ENCODE peak calls at places on chromosomes 5 and 9, in nine cellular contexts. T is left ventricle myocardium inferior, S is psoas muscle, O is endodermal cell, W is mesendoderm, Q is SJSA1, B is adrenal gland, A is gastrocnemius medialis, Y is aorta. V is an unnamed sample. For H3K4me1, the result is how much of the 10 kb centered on the place peaks cover.

GRCh38 chr5:114411380-114411931 is 49.6 kb downstream of the KCNN2 start:
- DNase-seq in W (no peak), Q (no peak), A (no peak), T (no peak), O (no peak), S (no peak), Y (no peak), B (no peak), V (no peak)

GRCh38 chr9:114174876-114175771 is 19.8 kb downstream of the COL27A1 start:
- DNase-seq in B (no peak), A (peak), S (no peak), T (no peak), Q (peak), Y (peak), W (no peak), O (no peak), V (peak)

GRCh38 chr5:14831006-14831338 is 40.6 kb downstream of the ANKH start:
- DNase-seq in A (no peak), T (no peak), Y (no peak), Q (no peak), B (no peak), O (no peak), S (no peak), W (no peak), V (no peak)

GRCh38 chr5:68114641-68115040 is 100.9 kb upstream of the PIK3R1 start:
- DNase-seq in Q (peak), Y (no peak), T (no peak), S (no peak), B (no peak), W (no peak), O (no peak), A (no peak), V (no peak)

GRCh38 chr5:91104062-91104448 is 279.1 kb downstream of the ARRDC3 start:
- DNase-seq in A (no peak), B (no peak), O (no peak), S (no peak), Q (no peak), W (no peak), T (no peak), Y (no peak), V (no peak)

GRCh38 chr5:149466457-149466972 is 84.7 kb downstream of the CSNK1A1 start:
- DNase-seq in A (peak), T (no peak), Q (no peak), S (peak), Y (no peak), B (peak), O (no peak), W (no peak), V (no peak)

GRCh38 chr5:180832638-180833068 is 28.4 kb downstream of the ZFP62 start:
- DNase-seq in O (no peak), Y (no peak), S (no peak), T (no peak), B (no peak), Q (no peak), W (no peak), A (no peak), V (no peak)

GRCh38 chr9:100601216-100601615 is 23.3 kb downstream of the CAVIN4 start:
- DNase-seq in A (no peak), W (peak), B (peak), S (no peak), Y (no peak), Q (peak), T (no peak), O (peak), V (peak)

GRCh38 chr5:145495741-145496140 is 339.4 kb downstream of the PRELID2 start:
- DNase-seq in A (no peak), Q (peak), T (no peak), S (no peak), O (no peak), Y (no peak), B (peak), W (peak), V (no peak)

GRCh38 chr5:149240354-149240998 is 31.2 kb upstream of the AFAP1L1 start:
- DNase-seq in Y (peak), Q (no peak), O (no peak), B (no peak), T (no peak), S (no peak), A (no peak), W (no peak), V (peak)

GRCh38 chr5:115629903-115630302 is 4.1 kb upstream of the TMED7 start:
- DNase-seq in Y (no peak), A (no peak), O (no peak), T (no peak), B (no peak), Q (no peak), W (no peak), S (no peak), V (no peak)

GRCh38 chr5:130324953-130325671 is 420.8 kb downstream of the CHSY3 start:
- DNase-seq in Q (no peak), O (no peak), S (no peak), A (no peak), B (no peak), Y (no peak), W (no peak), T (no peak), V (peak)

GRCh38 chr5:120919017-120919416 is 454.9 kb downstream of the PRR16 start:
- DNase-seq in T (no peak), Q (no peak), S (no peak), W (no peak), A (no peak), B (no peak), O (no peak), Y (no peak), V (no peak)

GRCh38 chr5:134245101-134245604 is 19.3 kb upstream of the PPP2CA start:
- DNase-seq in A (no peak), T (no peak), S (no peak), Y (no peak), B (no peak), W (peak), O (peak), Q (peak), V (no peak)

GRCh38 chr5:154110781-154111180 is 72.0 kb downstream of the MFAP3 start:
- DNase-seq in W (peak), Q (no peak), B (no peak), A (no peak), T (no peak), O (peak), Y (no peak), S (no peak), V (no peak)

GRCh38 chr5:109411627-109412026 is 1.9 kb upstream of the PJA2 start:
- DNase-seq in S (no peak), O (no peak), W (no peak), B (no peak), A (no peak), Q (peak), T (no peak), Y (no peak), V (no peak)

GRCh38 chr5:134073404-134073803 is 41.1 kb upstream of the TCF7 start:
- DNase-seq in T (no peak), Q (peak), S (no peak), O (no peak), A (no peak), W (no peak), Y (no peak), B (no peak), V (no peak)

DNA sequence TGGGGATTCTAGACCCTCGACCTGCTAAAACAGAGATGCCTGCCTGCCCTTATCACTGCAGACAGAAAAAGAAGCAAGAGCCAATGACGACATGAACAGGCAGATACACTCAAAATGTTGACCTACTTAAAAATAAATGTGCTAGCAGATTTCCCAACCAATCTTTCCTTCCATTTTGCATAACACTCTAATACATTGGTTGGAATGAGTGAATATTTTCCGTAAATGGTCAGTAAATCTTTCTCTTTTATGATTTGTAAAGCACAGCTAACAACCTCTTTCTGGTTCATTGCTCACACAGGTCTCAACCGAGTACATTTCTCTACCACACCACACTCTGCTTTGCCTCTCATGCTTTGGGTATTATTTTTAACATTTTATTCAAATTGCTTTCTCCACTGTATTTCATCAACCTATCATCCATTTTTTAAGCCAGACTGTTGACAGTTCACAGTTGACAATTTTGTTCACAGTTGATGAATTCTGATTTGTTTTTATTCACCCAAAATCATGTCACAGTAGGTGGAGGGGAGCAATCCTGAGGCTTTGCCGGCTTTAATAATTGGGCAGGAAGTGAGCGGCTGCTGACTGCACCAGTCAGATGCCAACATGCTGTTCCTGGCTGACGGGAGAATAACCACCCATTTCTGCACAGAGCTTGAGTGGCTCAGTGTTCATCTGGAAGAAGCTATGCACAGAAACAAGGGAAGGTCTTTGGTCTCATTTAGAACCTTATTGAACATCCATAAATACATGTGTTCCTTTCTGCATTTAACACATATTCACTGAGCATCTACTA is 426.6 kb downstream of the SPOCK1 start:
- DNase-seq in W (no peak), S (no peak), B (no peak), O (no peak), A (no peak), Y (no peak), Q (no peak), T (no peak), V (no peak)
- H3K4me1 ChIP-seq in W (under half), S (under half), B (under half), O (under half), A (under half), Y (under half), Q (under half), T (under half), V (under half)

GRCh38 chr9:107462691-107463090 is 26.9 kb downstream of the KLF4 start:
- DNase-seq in B (no peak), S (no peak), T (no peak), Q (peak), O (no peak), W (no peak), A (no peak), Y (no peak), V (no peak)
- H3K27ac ChIP-seq in B (no peak), S (no peak), T (no peak), Q (no peak), O (no peak), W (no peak), A (no peak), Y (no peak), V (no peak)

DNA sequence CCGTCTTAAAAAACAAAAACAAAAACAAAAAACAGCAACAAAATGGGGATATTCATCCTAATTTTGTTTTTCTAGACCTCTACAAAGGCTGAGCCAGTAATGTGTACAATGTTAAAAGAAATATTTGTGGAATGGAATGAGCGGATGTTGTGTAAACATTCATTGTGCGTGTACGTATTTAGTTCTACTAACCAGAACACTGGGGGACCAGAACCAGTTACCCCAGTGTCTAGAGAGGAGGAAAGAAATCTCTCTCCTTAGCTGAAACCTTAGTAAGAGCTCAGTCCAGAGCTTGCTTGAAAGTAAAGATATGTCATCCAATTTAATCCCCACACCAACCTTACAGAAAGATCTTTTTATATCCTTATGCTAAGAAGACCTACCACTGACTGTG is 106.7 kb upstream of the CPEB4 start:
- DNase-seq in O (no peak), S (no peak), Y (no peak), T (no peak), W (no peak), B (no peak), A (no peak), Q (peak), V (no peak)
- H3K4me3 ChIP-seq in O (no peak), S (no peak), Y (no peak), T (no peak), W (no peak), B (peak), A (no peak), Q (peak), V (no peak)

DNA sequence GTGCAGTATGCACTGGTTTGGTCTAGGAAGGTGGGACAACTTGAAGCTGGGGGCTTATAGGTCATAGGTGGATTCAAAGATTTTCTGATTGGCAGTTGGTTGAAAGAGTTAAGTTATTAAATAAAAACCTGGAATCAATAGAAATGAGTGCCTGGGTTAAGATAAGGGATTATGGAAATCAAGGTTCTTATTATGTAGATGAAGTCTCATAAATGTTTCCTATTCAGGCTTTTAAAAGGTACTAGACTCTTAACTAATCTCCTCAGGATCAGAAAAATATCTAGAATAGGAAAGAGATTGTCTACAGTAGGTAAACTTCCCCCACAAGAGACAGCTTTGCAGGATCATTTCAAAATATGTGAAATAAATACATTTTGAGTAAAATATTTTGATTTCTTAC is 163.3 kb upstream of the FBN2 start:
- DNase-seq in O (no peak), W (no peak), B (no peak), S (no peak), Y (no peak), A (no peak), T (no peak), Q (no peak), V (no peak)
- H3K4me1 ChIP-seq in O (under half), W (under half), B (under half), S (under half), Y (under half), A (under half), T (under half), Q (under half), V (under half)

GRCh38 chr9:76894198-76894597 is 11.7 kb downstream of the PRUNE2 start:
- DNase-seq in W (no peak), B (no peak), Q (no peak), A (peak), T (no peak), O (no peak), S (no peak), Y (no peak), V (no peak)
- H3K27ac ChIP-seq in W (no peak), B (no peak), Q (no peak), A (no peak), T (no peak), O (no peak), S (no peak), Y (peak), V (no peak)

GRCh38 chr5:40649493-40650030 is 30.2 kb upstream of the PTGER4 start:
- DNase-seq in S (no peak), A (no peak), Q (no peak), O (no peak), Y (no peak), T (no peak), B (no peak), W (no peak), V (no peak)

GRCh38 chr5:40653221-40654022 is 26.3 kb upstream of the PTGER4 start:
- DNase-seq in Q (no peak), W (no peak), B (no peak), T (no peak), A (no peak), O (no peak), Y (no peak), S (no peak), V (no peak)

GRCh38 chr5:40654377-40655006 is 25.2 kb upstream of the PTGER4 start:
- DNase-seq in T (no peak), W (no peak), Y (no peak), B (no peak), A (no peak), O (no peak), Q (no peak), S (no peak), V (no peak)

GRCh38 chr5:40655138-40655537 is 24.6 kb upstream of the PTGER4 start:
- DNase-seq in Q (no peak), S (no peak), T (no peak), B (no peak), Y (no peak), A (no peak), O (no peak), W (no peak), V (no peak)

DNA sequence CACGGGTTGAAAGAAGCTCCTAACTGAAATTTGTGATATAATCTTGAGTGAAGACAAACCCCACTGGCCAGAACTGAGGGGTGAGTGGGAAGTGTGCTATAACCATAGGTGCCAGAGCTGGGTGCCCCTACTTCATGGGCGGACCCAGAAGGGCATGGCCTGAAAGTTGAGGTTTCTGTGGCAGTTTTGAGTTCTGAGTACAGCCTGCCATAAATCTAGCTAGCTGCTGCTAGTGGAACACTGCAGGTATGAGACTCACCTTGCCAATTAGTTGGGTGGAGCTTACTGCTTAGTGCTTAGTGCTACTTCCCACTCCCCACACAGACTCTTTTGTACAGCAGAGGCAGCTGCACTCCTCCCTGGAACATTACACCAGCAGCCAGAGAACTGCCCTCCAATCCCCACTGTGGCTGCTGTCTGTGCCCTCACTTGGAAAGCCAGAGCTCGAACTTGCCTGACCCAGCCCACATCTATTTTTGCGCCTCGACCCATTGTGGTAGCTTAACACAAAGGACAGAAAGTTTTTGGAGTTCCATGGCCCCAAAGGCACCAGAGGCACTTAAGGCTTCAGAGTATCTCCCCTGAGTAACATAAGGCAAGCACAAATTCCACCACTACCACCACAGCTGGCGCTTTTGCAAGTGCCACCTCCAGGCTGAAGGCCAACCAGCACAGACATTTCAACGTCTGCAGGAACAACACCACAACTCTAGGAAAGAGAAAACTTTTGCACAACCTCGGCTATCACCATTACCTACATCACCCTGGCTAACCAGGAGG is 27.1 kb upstream of the PTGER4 start:
- DNase-seq in Q (no peak), T (no peak), Y (no peak), W (no peak), O (no peak), S (no peak), A (no peak), B (no peak), V (no peak)
- H3K4me3 ChIP-seq in Q (no peak), T (no peak), Y (no peak), W (no peak), O (no peak), S (no peak), A (no peak), B (no peak), V (no peak)

DNA sequence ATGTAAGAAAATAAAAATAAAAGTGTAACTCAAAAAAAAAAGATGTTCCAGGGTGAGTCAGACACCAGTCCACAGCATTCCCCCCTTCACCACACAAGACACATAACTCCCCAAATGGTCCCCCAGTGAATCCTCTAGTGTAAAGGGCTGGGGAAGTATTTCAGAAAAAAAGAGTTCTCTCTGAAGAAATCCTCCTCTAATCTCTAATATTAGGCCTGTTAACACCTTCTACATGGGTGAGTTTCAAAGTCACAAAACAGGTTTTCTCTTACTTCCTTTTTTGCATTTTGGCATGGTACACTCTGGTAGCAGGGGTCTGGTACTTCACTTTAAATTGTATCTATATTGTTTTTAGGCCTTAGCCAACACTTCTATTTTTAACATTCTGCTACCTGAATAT is 28.2 kb downstream of the RNF145 start:
- DNase-seq in W (peak), S (no peak), B (no peak), Q (peak), A (no peak), Y (no peak), O (no peak), T (no peak), V (no peak)
- H3K4me1 ChIP-seq in W (under half), S (under half), B (under half), Q (half or more), A (under half), Y (under half), O (under half), T (half or more), V (half or more)

GRCh38 chr9:120436937-120437592 is 142.9 kb downstream of the CDK5RAP2 start:
- DNase-seq in W (no peak), B (no peak), A (no peak), S (peak), Y (peak), T (peak), O (no peak), Q (no peak), V (peak)

GRCh38 chr9:120432600-120432999 is 147.4 kb downstream of the CDK5RAP2 start:
- DNase-seq in Q (no peak), A (no peak), S (no peak), O (no peak), Y (no peak), W (no peak), T (no peak), B (no peak), V (no peak)

GRCh38 chr9:120433701-120434100 is 146.3 kb downstream of the CDK5RAP2 start:
- DNase-seq in O (no peak), T (no peak), Y (no peak), Q (no peak), B (no peak), W (no peak), A (no peak), S (no peak), V (no peak)

GRCh38 chr9:120435066-120435465 is 144.9 kb downstream of the CDK5RAP2 start:
- DNase-seq in S (no peak), O (no peak), T (no peak), Q (peak), A (no peak), B (no peak), Y (no peak), W (no peak), V (no peak)

DNA sequence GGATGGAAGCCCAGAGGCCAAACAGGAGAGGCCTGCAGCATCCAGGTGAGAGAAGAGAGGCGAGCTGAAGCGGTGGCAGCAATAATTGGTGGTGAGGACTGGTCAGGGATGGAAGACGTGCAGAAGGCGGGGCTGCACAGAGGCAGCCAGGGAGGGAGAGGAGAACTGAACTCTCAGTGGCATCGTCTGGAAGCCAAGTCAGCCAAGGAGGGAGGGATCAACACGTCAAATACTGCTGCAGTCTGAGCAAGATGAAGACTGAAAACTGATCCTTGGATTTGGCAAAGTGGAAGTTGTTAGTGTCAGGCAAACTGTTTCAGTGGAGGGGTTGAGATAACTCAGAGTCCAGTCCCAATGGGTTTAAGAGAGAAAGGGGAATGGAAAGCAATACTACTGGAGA is 145.4 kb downstream of the CDK5RAP2 start:
- DNase-seq in A (peak), Y (peak), S (peak), B (no peak), O (peak), Q (no peak), T (peak), W (no peak), V (peak)
- H3K27ac ChIP-seq in A (peak), Y (no peak), S (peak), B (no peak), O (no peak), Q (peak), T (peak), W (no peak), V (no peak)

GRCh38 chr5:112978836-112979235 is 2.2 kb downstream of the DCP2 start:
- DNase-seq in Y (no peak), W (peak), A (no peak), T (no peak), S (no peak), Q (no peak), B (no peak), O (no peak), V (no peak)
- H3K4me3 ChIP-seq in Y (no peak), W (no peak), A (peak), T (no peak), S (peak), Q (no peak), B (peak), O (peak), V (no peak)